ENCODE peak calls at places on chromosomes 16 and 17, in four cellular contexts. One of them, this sample, is unnamed.

GRCh38 chr16:56029026-56029425 is 153.9 kb upstream of the CES5A start:
- DNase-seq in IMR-90: no peak
- DNase-seq in mesendoderm: peak
- DNase-seq in H1: no peak
- DNase-seq in this sample: no peak

GRCh38 chr16:17082126-17082882 is 388.5 kb downstream of the XYLT1 start:
- DNase-seq in IMR-90: no peak
- DNase-seq in mesendoderm: peak
- DNase-seq in H1: no peak
- DNase-seq in this sample: peak

GRCh38 chr16:81405702-81406113 is 38.9 kb upstream of the CMIP start:
- DNase-seq in IMR-90: peak
- DNase-seq in mesendoderm: peak
- DNase-seq in H1: no peak
- DNase-seq in this sample: peak

GRCh38 chr17:6455321-6455705 is 11.1 kb downstream of the PIMREG start:
- DNase-seq in IMR-90: peak
- DNase-seq in mesendoderm: peak
- DNase-seq in H1: peak
- DNase-seq in this sample: peak

GRCh38 chr17:50986989-50987660 is 121.0 kb upstream of the TOB1 start:
- DNase-seq in IMR-90: peak
- DNase-seq in mesendoderm: no peak
- DNase-seq in H1: no peak
- DNase-seq in this sample: no peak

GRCh38 chr17:75033346-75034235 is 13.2 kb downstream of the ATP5PD start:
- DNase-seq in IMR-90: peak
- DNase-seq in mesendoderm: peak
- DNase-seq in H1: peak
- DNase-seq in this sample: peak

GRCh38 chr16:85446846-85447656 is 166.1 kb upstream of the GSE1 start:
- DNase-seq in IMR-90: no peak
- DNase-seq in mesendoderm: no peak
- DNase-seq in H1: no peak
- DNase-seq in this sample: no peak

GRCh38 chr16:81997738-81998137 is 13.5 kb downstream of the SDR42E1 start:
- DNase-seq in IMR-90: peak
- DNase-seq in mesendoderm: no peak
- DNase-seq in H1: no peak
- DNase-seq in this sample: no peak

GRCh38 chr16:67613808-67614207 is 31.1 kb upstream of the CARMIL2 start:
- DNase-seq in IMR-90: no peak
- DNase-seq in mesendoderm: peak
- DNase-seq in H1: peak
- DNase-seq in this sample: peak

GRCh38 chr17:75551276-75551675 is 25.8 kb downstream of the LLGL2 start:
- DNase-seq in IMR-90: no peak
- DNase-seq in mesendoderm: no peak
- DNase-seq in H1: no peak
- DNase-seq in this sample: no peak

GRCh38 chr16:1035066-1035415 is 37.5 kb upstream of the SSTR5 start:
- DNase-seq in IMR-90: no peak
- DNase-seq in mesendoderm: no peak
- DNase-seq in H1: no peak
- DNase-seq in this sample: no peak

GRCh38 chr16:78170360-78170928 is 71.0 kb downstream of the WWOX start:
- DNase-seq in IMR-90: no peak
- DNase-seq in mesendoderm: no peak
- DNase-seq in H1: no peak
- DNase-seq in this sample: no peak

GRCh38 chr17:76498886-76499667 is 2.1 kb downstream of the RHBDF2 start:
- DNase-seq in IMR-90: no peak
- DNase-seq in mesendoderm: peak
- DNase-seq in H1: no peak
- DNase-seq in this sample: no peak

GRCh38 chr17:32161506-32162365 is 19.4 kb downstream of the RHOT1 start:
- DNase-seq in IMR-90: peak
- DNase-seq in mesendoderm: no peak
- DNase-seq in H1: no peak
- DNase-seq in this sample: no peak

GRCh38 chr16:4339909-4340308 is 11.2 kb downstream of the PAM16 start:
- DNase-seq in IMR-90: peak
- DNase-seq in mesendoderm: no peak
- DNase-seq in H1: no peak
- DNase-seq in this sample: no peak

GRCh38 chr17:58302171-58302918 is 21.6 kb upstream of the MPO start:
- DNase-seq in IMR-90: no peak
- DNase-seq in mesendoderm: no peak
- DNase-seq in H1: peak
- DNase-seq in this sample: no peak

GRCh38 chr16:58511933-58512815 is 3.1 kb upstream of the SETD6 start:
- DNase-seq in IMR-90: peak
- DNase-seq in mesendoderm: peak
- DNase-seq in H1: peak
- DNase-seq in this sample: peak

GRCh38 chr16:35391328-35391727 is 1931.9 kb downstream of the TP53TG3F start:
- DNase-seq in IMR-90: peak
- DNase-seq in mesendoderm: peak
- DNase-seq in H1: peak
- DNase-seq in this sample: peak

GRCh38 chr16:3193221-3194212 is 5.5 kb downstream of the OR1F1 start:
- DNase-seq in IMR-90: no peak
- DNase-seq in mesendoderm: peak
- DNase-seq in H1: no peak
- DNase-seq in this sample: no peak

GRCh38 chr16:73172621-73173312 is 124.8 kb upstream of the ZFHX3 start:
- DNase-seq in IMR-90: peak
- DNase-seq in mesendoderm: peak
- DNase-seq in H1: peak
- DNase-seq in this sample: peak

GRCh38 chr16:77869997-77870813 is 81.8 kb downstream of the VAT1L start:
- DNase-seq in IMR-90: no peak
- DNase-seq in mesendoderm: peak
- DNase-seq in H1: no peak
- DNase-seq in this sample: no peak

GRCh38 chr16:67163164-67163902 is 1.2 kb upstream of the HSF4 start:
- DNase-seq in IMR-90: peak
- DNase-seq in mesendoderm: peak
- DNase-seq in H1: peak
- DNase-seq in this sample: no peak

GRCh38 chr16:53921042-53921441 is 217.1 kb downstream of the FTO start:
- DNase-seq in IMR-90: no peak
- DNase-seq in mesendoderm: no peak
- DNase-seq in H1: no peak
- DNase-seq in this sample: no peak

DNA sequence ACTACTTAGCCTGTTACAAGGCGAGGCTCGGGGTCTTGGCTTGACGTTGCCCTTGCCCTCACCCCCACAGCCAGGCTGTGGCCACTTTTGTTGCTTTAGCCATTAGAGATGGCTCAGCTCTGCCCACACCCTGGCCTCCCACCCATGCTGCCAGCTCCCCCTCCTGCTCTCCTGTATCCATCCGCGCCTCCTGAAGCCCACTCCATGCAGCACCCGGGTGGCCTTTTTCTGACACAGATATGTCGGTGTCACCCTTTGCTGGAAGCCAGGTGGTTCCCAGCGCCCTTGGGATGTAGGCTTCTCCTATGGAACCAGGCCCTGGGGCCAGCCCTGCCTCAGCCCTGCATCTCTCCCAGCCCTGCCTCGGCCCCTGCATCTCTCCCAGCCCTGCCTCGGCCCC is 9.7 kb downstream of the TSC2 start:
- DNase-seq in IMR-90: no peak
- DNase-seq in mesendoderm: no peak
- DNase-seq in H1: no peak
- DNase-seq in this sample: no peak
- H2AK5ac ChIP-seq in IMR-90: no peak
- H2AK5ac ChIP-seq in mesendoderm: no peak
- H2AK5ac ChIP-seq in H1: no peak
- H2AK5ac ChIP-seq in this sample: no peak

DNA sequence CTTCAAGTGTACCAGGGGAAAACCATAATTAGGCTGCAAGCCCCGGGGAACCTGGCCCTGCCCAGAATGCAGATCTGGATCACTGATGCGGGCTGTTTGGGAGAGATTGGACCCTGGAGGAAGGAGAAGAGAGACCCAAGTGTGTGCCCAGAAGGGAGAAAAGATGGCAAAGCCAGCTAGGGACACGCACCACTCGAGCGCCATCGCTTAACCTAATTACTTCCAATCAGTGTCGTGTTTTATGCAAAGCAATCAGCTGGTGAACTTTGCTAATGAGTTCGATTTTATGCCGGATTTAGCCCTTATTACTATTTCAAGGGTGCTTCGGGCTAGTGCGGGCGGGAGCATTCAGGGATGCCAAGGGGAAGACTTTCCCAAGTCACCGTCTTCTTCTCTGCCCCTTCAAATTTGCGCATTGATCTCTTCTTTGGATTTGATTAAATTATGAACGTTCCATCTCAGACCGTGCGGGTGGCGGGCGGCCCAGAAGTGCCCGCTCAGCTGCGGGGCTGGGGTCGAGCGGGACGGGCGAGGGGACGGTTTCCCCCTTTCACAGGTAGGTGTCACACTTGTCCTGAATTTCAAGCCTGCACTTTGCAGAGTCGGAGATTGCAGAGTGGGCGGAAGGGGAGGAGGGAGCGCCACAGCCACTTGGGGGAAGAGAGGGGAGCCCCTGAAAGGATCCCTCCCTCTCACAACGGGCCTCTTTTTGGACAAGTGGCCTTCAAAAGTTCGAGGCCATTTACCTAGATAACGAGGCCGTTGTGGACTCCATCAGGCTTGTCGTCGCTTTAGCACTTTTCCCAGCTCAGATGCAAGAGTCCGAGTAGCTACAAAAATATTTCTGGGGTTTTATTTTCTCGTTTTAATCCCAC is 4.1 kb downstream of the IRX5 start:
- DNase-seq in IMR-90: no peak
- DNase-seq in mesendoderm: peak
- DNase-seq in H1: peak
- DNase-seq in this sample: peak
- H3K27ac ChIP-seq in IMR-90: no peak
- H3K27ac ChIP-seq in mesendoderm: no peak
- H3K27ac ChIP-seq in H1: no peak
- H3K27ac ChIP-seq in this sample: no peak

GRCh38 chr17:73284906-73285602 is 23.4 kb upstream of the CPSF4L start:
- DNase-seq in IMR-90: no peak
- DNase-seq in mesendoderm: no peak
- DNase-seq in H1: no peak
- DNase-seq in this sample: no peak
- H2AK5ac ChIP-seq in IMR-90: peak
- H2AK5ac ChIP-seq in mesendoderm: no peak
- H2AK5ac ChIP-seq in H1: no peak
- H2AK5ac ChIP-seq in this sample: no peak

GRCh38 chr17:49789278-49789578 is 747 bp downstream of the KAT7 start:
- DNase-seq in IMR-90: no peak
- DNase-seq in mesendoderm: no peak
- DNase-seq in H1: no peak
- DNase-seq in this sample: no peak
- H3K27ac ChIP-seq in IMR-90: no peak
- H3K27ac ChIP-seq in mesendoderm: no peak
- H3K27ac ChIP-seq in H1: no peak
- H3K27ac ChIP-seq in this sample: no peak

GRCh38 chr17:28551421-28552186 is 820 bp downstream of the UNC119 start:
- DNase-seq in IMR-90: no peak
- DNase-seq in mesendoderm: no peak
- DNase-seq in H1: no peak
- DNase-seq in this sample: no peak
- H2AK5ac ChIP-seq in IMR-90: peak
- H2AK5ac ChIP-seq in mesendoderm: no peak
- H2AK5ac ChIP-seq in H1: no peak
- H2AK5ac ChIP-seq in this sample: no peak

GRCh38 chr17:12027658-12028057 is 7.0 kb downstream of the MAP2K4 start:
- DNase-seq in IMR-90: no peak
- DNase-seq in mesendoderm: no peak
- DNase-seq in H1: no peak
- DNase-seq in this sample: no peak

GRCh38 chr17:12020595-12021590 is at the start of gene MAP2K4:
- DNase-seq in IMR-90: peak
- DNase-seq in mesendoderm: peak
- DNase-seq in H1: peak
- DNase-seq in this sample: peak

GRCh38 chr17:12022310-12022709 is 1.6 kb downstream of the MAP2K4 start:
- DNase-seq in IMR-90: no peak
- DNase-seq in mesendoderm: no peak
- DNase-seq in H1: no peak
- DNase-seq in this sample: no peak

GRCh38 chr17:12021604-12022003 is 927 bp downstream of the MAP2K4 start:
- DNase-seq in IMR-90: no peak
- DNase-seq in mesendoderm: no peak
- DNase-seq in H1: no peak
- DNase-seq in this sample: no peak

GRCh38 chr17:12024332-12024731 is 3.7 kb downstream of the MAP2K4 start:
- DNase-seq in IMR-90: peak
- DNase-seq in mesendoderm: no peak
- DNase-seq in H1: no peak
- DNase-seq in this sample: no peak
- H3K27ac ChIP-seq in IMR-90: no peak
- H3K27ac ChIP-seq in mesendoderm: no peak
- H3K27ac ChIP-seq in H1: no peak
- H3K27ac ChIP-seq in this sample: no peak

GRCh38 chr17:82593590-82594087 is 54.6 kb downstream of the WDR45B start:
- DNase-seq in IMR-90: no peak
- DNase-seq in mesendoderm: no peak
- DNase-seq in H1: no peak
- DNase-seq in this sample: no peak
- H2AK5ac ChIP-seq in IMR-90: peak
- H2AK5ac ChIP-seq in mesendoderm: no peak
- H2AK5ac ChIP-seq in H1: peak
- H2AK5ac ChIP-seq in this sample: no peak

GRCh38 chr17:79837888-79838540 is 1.2 kb downstream of the CBX4 start:
- DNase-seq in IMR-90: no peak
- DNase-seq in mesendoderm: no peak
- DNase-seq in H1: no peak
- DNase-seq in this sample: no peak
- H3K27ac ChIP-seq in IMR-90: peak
- H3K27ac ChIP-seq in mesendoderm: peak
- H3K27ac ChIP-seq in H1: no peak
- H3K27ac ChIP-seq in this sample: no peak

DNA sequence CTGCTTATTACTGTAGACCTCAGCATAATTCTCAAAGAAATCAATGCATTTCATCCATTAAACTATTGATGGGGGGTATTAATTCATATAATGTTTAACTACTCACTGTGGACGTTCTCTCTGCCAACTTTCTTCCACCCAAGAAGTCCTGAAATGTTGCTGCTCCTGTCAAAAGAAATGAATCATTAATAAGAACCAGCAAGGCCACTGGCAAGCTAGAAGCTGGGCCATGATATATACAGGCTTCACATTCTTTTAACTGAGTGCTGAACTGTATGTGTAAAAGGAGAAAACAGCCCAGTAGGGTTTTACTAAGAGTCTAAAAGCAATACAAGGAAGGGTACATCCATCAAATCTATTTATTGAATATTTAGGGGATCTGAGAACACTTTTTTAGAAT is 626.4 kb upstream of the SOX9 start:
- DNase-seq in IMR-90: no peak
- DNase-seq in mesendoderm: no peak
- DNase-seq in H1: no peak
- DNase-seq in this sample: no peak
- H2AK5ac ChIP-seq in IMR-90: no peak
- H2AK5ac ChIP-seq in mesendoderm: no peak
- H2AK5ac ChIP-seq in H1: no peak
- H2AK5ac ChIP-seq in this sample: no peak

This sample was measured in H9.